ENCODE peak calls at places on chromosomes 7 and 10, in eight cellular contexts. S is PC-3, E is mesendoderm, Y is IMR-90, J is colonic mucosa, U is kidney, T is fibroblast of lung, W is MM.1S. N is an unnamed sample.

GRCh38 chr10:72173267-72173634 is 42.6 kb upstream of the ANAPC16 start:
- DNase-seq in J (no peak), E (no peak), W (no peak), U (no peak), Y (no peak), T (no peak), S (no peak), N (no peak)

GRCh38 chr10:121500591-121501341 is 97.5 kb downstream of the FGFR2 start:
- DNase-seq in Y (no peak), W (no peak), T (no peak), J (no peak), U (no peak), E (peak), S (no peak), N (no peak)

GRCh38 chr10:43962346-43963191 is 313.9 kb upstream of the ZNF32 start:
- DNase-seq in J (peak), S (no peak), E (no peak), Y (peak), U (no peak), T (peak), W (no peak), N (peak)

GRCh38 chr10:58638406-58638805 is 125.7 kb downstream of the BICC1 start:
- DNase-seq in J (no peak), W (no peak), T (no peak), E (no peak), S (no peak), Y (no peak), U (no peak), N (peak)

GRCh38 chr10:53886325-53887300 is 914.4 kb downstream of the PCDH15 start:
- DNase-seq in T (peak), Y (no peak), S (peak), U (no peak), W (no peak), J (peak), E (no peak), N (no peak)

GRCh38 chr10:122018951-122019413 is 30.0 kb downstream of the TACC2 start:
- DNase-seq in W (peak), J (peak), U (no peak), Y (no peak), S (peak), E (no peak), T (no peak), N (no peak)

GRCh38 chr10:114138581-114138980 is 35.4 kb downstream of the CCDC186 start:
- DNase-seq in W (no peak), T (no peak), U (no peak), E (no peak), J (no peak), S (no peak), Y (no peak), N (no peak)

GRCh38 chr10:5698062-5698461 is 13.4 kb downstream of the TASOR2 start:
- DNase-seq in W (no peak), E (peak), U (no peak), Y (no peak), S (no peak), J (no peak), T (no peak), N (no peak)

GRCh38 chr10:31760674-31761081 is 168.0 kb downstream of the ARHGAP12 start:
- DNase-seq in S (no peak), Y (no peak), E (no peak), J (no peak), W (no peak), T (no peak), U (no peak), N (no peak)

GRCh38 chr10:17989908-17990767 is 38.4 kb downstream of the SLC39A12 start:
- DNase-seq in J (no peak), T (peak), Y (peak), U (no peak), E (peak), S (peak), W (no peak), N (peak)

GRCh38 chr7:98314469-98314868 is 33.0 kb downstream of the BRI3 start:
- DNase-seq in Y (peak), S (no peak), U (no peak), T (peak), W (no peak), J (no peak), E (no peak), N (no peak)

GRCh38 chr7:25663877-25664276 is 435.6 kb upstream of the NPVF start:
- DNase-seq in S (no peak), W (no peak), U (no peak), J (no peak), Y (no peak), E (no peak), T (peak), N (peak)

GRCh38 chr10:27683226-27683625 is 62.4 kb downstream of the MKX start:
- DNase-seq in W (no peak), J (no peak), E (no peak), T (no peak), Y (no peak), S (no peak), U (no peak), N (no peak)

GRCh38 chr10:66284621-66285020 is 641.2 kb upstream of the LRRTM3 start:
- DNase-seq in E (no peak), Y (no peak), U (no peak), S (no peak), J (no peak), T (no peak), W (no peak), N (no peak)

GRCh38 chr10:36351159-36351558 is 709.1 kb upstream of the FZD8 start:
- DNase-seq in U (no peak), Y (no peak), S (no peak), T (peak), W (no peak), J (no peak), E (no peak), N (peak)

GRCh38 chr10:87696922-87697714 is 37.4 kb downstream of the PAPSS2 start:
- DNase-seq in W (no peak), Y (no peak), T (no peak), U (no peak), S (no peak), J (peak), E (no peak), N (no peak)

GRCh38 chr7:122438001-122438400 is 133.5 kb upstream of the FEZF1 start:
- DNase-seq in Y (no peak), J (no peak), U (no peak), T (no peak), S (no peak), W (no peak), E (no peak), N (no peak)

GRCh38 chr10:44185315-44185666 is 199.6 kb downstream of the CXCL12 start:
- DNase-seq in W (no peak), S (no peak), Y (no peak), E (no peak), U (no peak), J (no peak), T (no peak), N (no peak)

GRCh38 chr10:34434119-34434594 is 380.9 kb downstream of the PARD3 start:
- DNase-seq in Y (peak), J (no peak), S (no peak), W (no peak), E (no peak), T (peak), U (no peak), N (peak)

GRCh38 chr7:1532456-1533254 is 2.2 kb downstream of the MAFK start:
- DNase-seq in J (peak), S (peak), U (peak), W (no peak), Y (peak), T (peak), E (no peak), N (peak)

GRCh38 chr10:396535-397220 is 261.4 kb downstream of the ZMYND11 start:
- DNase-seq in S (no peak), U (no peak), J (no peak), E (no peak), Y (no peak), W (no peak), T (no peak), N (no peak)

GRCh38 chr10:43197834-43198681 is 59.8 kb downstream of the CSGALNACT2 start:
- DNase-seq in U (peak), W (no peak), J (no peak), T (no peak), E (peak), Y (no peak), S (peak), N (no peak)

GRCh38 chr7:44765579-44766415 is 17.1 kb downstream of the ZMIZ2 start:
- DNase-seq in E (no peak), J (no peak), T (no peak), W (no peak), Y (no peak), U (peak), S (no peak), N (no peak)

GRCh38 chr10:23768281-23768680 is 329.4 kb downstream of the OTUD1 start:
- DNase-seq in U (no peak), E (no peak), J (no peak), S (no peak), W (no peak), Y (no peak), T (no peak), N (no peak)

GRCh38 chr10:123149568-123150228 is 1.8 kb downstream of the HMX2 start:
- DNase-seq in J (peak), T (peak), Y (peak), U (peak), W (no peak), E (peak), S (no peak), N (peak)

GRCh38 chr10:123147635-123148413 is at the start of gene HMX2:
- DNase-seq in J (no peak), U (peak), Y (no peak), W (no peak), T (no peak), E (peak), S (no peak), N (no peak)

GRCh38 chr10:123149162-123149567 is 1.2 kb downstream of the HMX2 start:
- DNase-seq in S (no peak), U (no peak), E (peak), Y (no peak), T (no peak), J (no peak), W (no peak), N (no peak)

GRCh38 chr10:123146892-123147634 is 873 bp upstream of the HMX2 start:
- DNase-seq in S (no peak), W (no peak), J (no peak), T (no peak), Y (no peak), U (no peak), E (no peak), N (no peak)

GRCh38 chr10:123148414-123149161 is 652 bp downstream of the HMX2 start:
- DNase-seq in S (no peak), Y (no peak), U (peak), W (no peak), E (peak), T (no peak), J (no peak), N (no peak)
- H3K4me3 ChIP-seq in S (no peak), Y (no peak), U (no peak), W (no peak), E (no peak), T (no peak), J (peak), N (no peak)

GRCh38 chr10:49298990-49299815 is at the start of gene C10orf71:
- DNase-seq in T (no peak), E (peak), W (no peak), J (no peak), Y (peak), U (no peak), S (no peak), N (no peak)
- H3K9ac ChIP-seq in T (no peak), E (no peak), W (no peak), J (no peak), Y (no peak), U (no peak), S (no peak), N (no peak)

GRCh38 chr7:95871078-95871848 is 98.9 kb downstream of the DYNC1I1 start:
- DNase-seq in S (peak), W (peak), E (peak), U (no peak), T (peak), Y (peak), J (no peak), N (peak)

GRCh38 chr7:95865716-95866371 is 93.5 kb downstream of the DYNC1I1 start:
- DNase-seq in U (no peak), J (no peak), W (no peak), S (peak), T (peak), Y (peak), E (peak), N (peak)

GRCh38 chr7:95863623-95864022 is 91.3 kb downstream of the DYNC1I1 start:
- DNase-seq in Y (no peak), E (no peak), T (no peak), S (no peak), U (no peak), J (no peak), W (no peak), N (no peak)

GRCh38 chr7:95871896-95872295 is 99.5 kb downstream of the DYNC1I1 start:
- DNase-seq in E (no peak), S (no peak), T (no peak), Y (no peak), J (no peak), W (no peak), U (no peak), N (no peak)

GRCh38 chr7:95867309-95867708 is 95.0 kb downstream of the DYNC1I1 start:
- DNase-seq in S (no peak), U (no peak), J (no peak), E (peak), T (no peak), W (peak), Y (no peak), N (no peak)
- H3K4me3 ChIP-seq in S (no peak), U (no peak), J (no peak), E (no peak), T (no peak), W (no peak), Y (no peak), N (no peak)

DNA sequence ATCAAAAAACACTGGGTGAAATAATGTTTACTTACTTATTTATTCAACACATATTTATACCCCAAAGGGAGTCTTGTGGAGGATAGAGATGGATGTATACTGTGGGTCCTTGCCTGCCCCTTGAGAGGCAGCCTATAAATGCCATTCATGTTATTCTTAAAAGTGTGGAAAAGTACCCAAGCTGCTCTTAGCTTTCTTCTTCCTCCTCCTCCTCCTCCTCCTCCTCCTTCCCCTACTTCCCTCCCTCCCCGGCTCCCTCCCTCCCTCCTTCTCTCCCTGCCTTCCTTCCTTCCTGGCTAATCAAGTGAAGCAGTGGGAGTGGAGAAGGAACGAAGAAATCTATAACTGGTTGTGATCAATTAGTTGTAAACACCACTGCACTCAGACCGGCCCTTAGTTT is 21.2 kb upstream of the IGF2BP3 start:
- DNase-seq in T (no peak), S (no peak), Y (no peak), E (no peak), W (no peak), U (no peak), J (no peak), N (no peak)
- H3K9ac ChIP-seq in T (no peak), S (no peak), Y (no peak), E (no peak), W (no peak), U (no peak), J (no peak), N (no peak)

GRCh38 chr10:120132811-120133210 is 240.3 kb downstream of the SEC23IP start:
- DNase-seq in W (no peak), E (no peak), J (no peak), Y (no peak), S (no peak), U (no peak), T (no peak), N (no peak)
- H3K4me3 ChIP-seq in W (no peak), E (no peak), J (no peak), Y (no peak), S (no peak), U (no peak), T (no peak), N (no peak)

GRCh38 chr10:10818082-10818481 is 199.6 kb upstream of the CELF2 start:
- DNase-seq in W (no peak), S (no peak), E (no peak), Y (peak), J (no peak), U (no peak), T (peak), N (peak)
- H3K9ac ChIP-seq in W (no peak), S (no peak), E (no peak), Y (no peak), J (no peak), U (no peak), T (no peak), N (peak)

GRCh38 chr7:105531797-105532671 is at the start of gene RINT1:
- DNase-seq in W (peak), T (peak), S (peak), E (peak), U (peak), Y (peak), J (peak), N (peak)
- H3K4me3 ChIP-seq in W (peak), T (peak), S (peak), E (peak), U (peak), Y (peak), J (peak), N (peak)

GRCh38 chr7:22781230-22781711 is 41.4 kb downstream of the TOMM7 start:
- DNase-seq in U (no peak), T (peak), S (no peak), Y (peak), J (no peak), E (peak), W (no peak), N (peak)
- H3K9ac ChIP-seq in U (no peak), T (no peak), S (no peak), Y (no peak), J (no peak), E (no peak), W (no peak), N (peak)

GRCh38 chr10:21401196-21401595 is 124.3 kb downstream of the SKIDA1 start:
- DNase-seq in T (no peak), E (no peak), U (no peak), W (no peak), S (no peak), J (no peak), Y (peak), N (no peak)

GRCh38 chr10:21396889-21397288 is 128.6 kb downstream of the SKIDA1 start:
- DNase-seq in U (no peak), T (no peak), W (no peak), S (no peak), E (no peak), J (no peak), Y (peak), N (peak)

GRCh38 chr10:21402606-21403083 is 122.8 kb downstream of the SKIDA1 start:
- DNase-seq in T (peak), E (no peak), W (no peak), S (peak), U (no peak), Y (peak), J (no peak), N (no peak)

GRCh38 chr10:21399392-21400015 is 126.0 kb downstream of the SKIDA1 start:
- DNase-seq in S (peak), U (no peak), Y (peak), W (no peak), J (no peak), E (peak), T (peak), N (peak)

DNA sequence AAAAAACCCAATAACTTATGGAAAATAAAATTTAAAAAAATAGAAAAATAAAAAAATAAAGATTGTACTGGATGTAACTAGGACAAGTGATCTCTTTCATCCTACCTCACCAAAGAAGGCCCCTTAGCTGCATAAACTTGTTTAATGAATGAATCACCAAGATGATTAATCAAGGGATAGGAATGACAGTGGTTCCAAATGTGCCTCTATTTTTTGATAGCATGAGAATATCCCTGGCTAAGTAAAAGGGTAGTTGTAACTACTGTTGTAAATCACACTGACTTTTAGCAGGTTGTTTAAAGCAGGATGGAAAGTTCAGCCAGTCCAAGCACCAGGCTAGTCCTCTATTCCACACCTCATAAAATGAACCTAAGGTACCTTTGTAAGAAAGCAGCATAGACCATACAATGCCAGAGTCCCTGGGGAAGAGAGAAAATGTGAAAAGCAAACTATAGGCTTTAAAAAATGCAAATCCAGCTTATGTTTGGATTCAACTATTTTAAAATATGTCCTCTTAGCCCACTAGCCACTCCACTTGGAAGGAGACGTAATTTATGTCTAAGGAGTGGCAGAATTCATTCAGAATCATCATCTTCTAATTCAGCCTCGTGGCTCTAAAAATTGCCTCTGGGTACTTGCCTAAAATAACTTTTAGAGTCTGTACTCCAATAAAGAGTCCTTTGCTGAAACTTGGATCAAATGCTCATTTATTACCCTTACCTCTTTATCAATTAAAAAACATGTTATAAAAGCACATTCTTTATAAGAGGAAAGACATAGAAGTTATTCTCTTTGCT is 126.7 kb downstream of the SKIDA1 start:
- DNase-seq in Y (peak), E (no peak), S (peak), T (peak), J (no peak), U (no peak), W (no peak), N (peak)
- H3K4me3 ChIP-seq in Y (no peak), E (no peak), S (peak), T (no peak), J (no peak), U (no peak), W (no peak), N (no peak)

N was measured in adipocyte.